ENCODE peak calls at places on chromosome 16, in six cellular contexts. Y is K562, O is HepG2, F is GM12892, H is GM12878, Q is H1. T is an unnamed sample.

GRCh38 chr16:82368041-82368440 is 198.0 kb upstream of the MPHOSPH6 start:
- DNase-seq in O (peak), Y (peak), H (no peak), Q (no peak), F (peak), T (peak)

GRCh38 chr16:68373528-68374250 is 62.9 kb downstream of the PRMT7 start:
- DNase-seq in F (no peak), Q (no peak), Y (no peak), O (no peak), H (no peak), T (no peak)

GRCh38 chr16:88713568-88714419 is 7.5 kb downstream of the CTU2 start:
- DNase-seq in H (no peak), F (no peak), Q (no peak), O (no peak), Y (peak), T (no peak)

GRCh38 chr16:49466529-49466831 is 92.9 kb downstream of the C16orf78 start:
- DNase-seq in H (no peak), O (no peak), Q (peak), F (no peak), Y (no peak), T (no peak)

GRCh38 chr16:24988593-24989338 is 26.4 kb downstream of the ARHGAP17 start:
- DNase-seq in O (peak), H (no peak), F (no peak), Q (no peak), Y (peak), T (no peak)

GRCh38 chr16:70473446-70474319 is 19.3 kb downstream of the FCSK start:
- DNase-seq in Y (no peak), Q (no peak), O (no peak), F (no peak), H (no peak), T (no peak)

GRCh38 chr16:63618896-63619295 is 1503.0 kb downstream of the CDH11 start:
- DNase-seq in H (no peak), Y (no peak), O (no peak), Q (no peak), F (no peak), T (no peak)

GRCh38 chr16:24769806-24770205 is 40.4 kb downstream of the TNRC6A start:
- DNase-seq in F (no peak), O (no peak), Y (no peak), H (no peak), Q (no peak), T (no peak)

GRCh38 chr16:83356266-83356665 is 451.5 kb upstream of the HSBP1 start:
- DNase-seq in F (peak), Y (peak), H (no peak), Q (no peak), O (peak), T (peak)

GRCh38 chr16:10988164-10988803 is 43.9 kb downstream of the CLEC16A start:
- DNase-seq in Y (no peak), F (no peak), H (no peak), Q (peak), O (no peak), T (no peak)

GRCh38 chr16:53098526-53099317 is 43.9 kb downstream of the CHD9 start:
- DNase-seq in H (peak), F (peak), Y (peak), Q (peak), O (peak), T (peak)

GRCh38 chr16:50800074-50800473 is 58.2 kb downstream of the CYLD start:
- DNase-seq in H (no peak), F (no peak), Y (no peak), Q (no peak), O (no peak), T (no peak)

GRCh38 chr16:397135-397661 is at the start of gene NME4:
- DNase-seq in H (no peak), Y (peak), O (no peak), F (peak), Q (peak), T (peak)

GRCh38 chr16:66521951-66522771 is 27.8 kb downstream of the TK2 start:
- DNase-seq in Q (no peak), F (peak), O (no peak), Y (peak), H (peak), T (peak)

GRCh38 chr16:13873835-13874438 is 46.0 kb upstream of the ERCC4 start:
- DNase-seq in O (peak), H (no peak), Y (peak), Q (peak), F (no peak), T (no peak)

GRCh38 chr16:77963185-77964044 is 58.9 kb upstream of the CLEC3A start:
- DNase-seq in F (no peak), Y (no peak), O (no peak), H (peak), Q (peak), T (no peak)

GRCh38 chr16:88681084-88681680 is 5.1 kb downstream of the SNAI3 start:
- DNase-seq in Q (peak), F (peak), H (no peak), Y (peak), O (peak), T (peak)

GRCh38 chr16:10039220-10040096 is 142.8 kb downstream of the GRIN2A start:
- DNase-seq in Y (no peak), H (no peak), O (no peak), Q (peak), F (peak), T (peak)

GRCh38 chr16:23509763-23510153 is 536 bp downstream of the GGA2 start:
- DNase-seq in Q (peak), H (no peak), Y (peak), O (no peak), F (no peak), T (no peak)

GRCh38 chr16:51184702-51185433 is 33.8 kb upstream of the SALL1 start:
- DNase-seq in F (no peak), Y (no peak), H (no peak), Q (no peak), O (no peak), T (no peak)

GRCh38 chr16:23784811-23785447 is 30.1 kb downstream of the CHP2 start:
- DNase-seq in O (no peak), Y (peak), H (no peak), F (no peak), Q (no peak), T (no peak)

GRCh38 chr16:53065436-53066165 is 10.8 kb downstream of the CHD9 start:
- DNase-seq in Y (peak), H (no peak), F (no peak), O (no peak), Q (no peak), T (no peak)

GRCh38 chr16:28092721-28093382 is 29.3 kb upstream of the GSG1L start:
- DNase-seq in H (no peak), Y (no peak), F (no peak), Q (no peak), O (no peak), T (no peak)

GRCh38 chr16:8814095-8814806 is 16.6 kb downstream of the PMM2 start:
- DNase-seq in Q (no peak), F (no peak), O (no peak), Y (no peak), H (no peak), T (no peak)

DNA sequence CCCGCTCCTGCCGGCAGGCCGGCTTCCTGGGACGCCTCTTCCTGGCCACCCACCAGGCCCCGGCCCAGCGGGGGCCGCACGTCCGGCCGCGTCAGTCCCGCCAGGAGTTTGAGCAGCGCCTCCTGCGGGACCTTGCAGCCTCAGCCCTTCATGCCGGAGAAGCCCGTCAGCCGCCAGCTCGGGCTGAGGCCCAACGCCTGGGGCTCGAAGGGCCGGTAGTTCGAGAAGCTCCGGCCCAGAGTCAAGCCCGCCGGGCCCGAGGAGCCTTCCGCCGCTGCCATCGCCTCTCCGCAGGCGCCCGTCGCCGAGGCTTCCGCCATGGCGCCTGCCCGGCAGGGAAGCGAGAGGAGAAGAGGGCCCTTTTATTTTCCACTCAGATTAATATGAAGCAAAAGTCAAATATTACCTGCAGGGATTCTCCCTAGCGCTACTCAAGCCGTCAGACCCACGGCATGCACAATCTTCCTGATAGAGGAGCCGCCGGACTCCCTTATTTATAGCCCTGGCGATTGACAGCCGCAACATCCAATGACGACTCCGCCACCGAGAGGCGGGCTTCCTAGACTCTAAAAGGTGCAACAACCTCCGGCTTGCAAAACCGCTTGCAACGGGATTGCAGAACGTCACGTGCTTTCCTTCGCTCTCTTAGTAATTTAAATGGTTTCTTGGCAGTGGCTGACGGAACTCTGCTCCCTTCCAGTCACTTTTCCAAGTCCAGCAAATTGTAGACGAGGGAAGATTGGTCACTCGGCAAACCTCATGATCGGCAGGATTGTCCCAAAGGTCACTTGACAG is at the start of gene SEPHS2:
- DNase-seq in Y (peak), Q (peak), O (peak), H (peak), F (peak), T (peak)
- TF ChIP-seq POLR2A in Y (peak), Q (peak), O (peak), H (peak), F (peak), T (peak)

GRCh38 chr16:2237552-2238395 is 1.5 kb downstream of the DNASE1L2 start:
- DNase-seq in Y (no peak), F (no peak), Q (peak), O (no peak), H (no peak), T (no peak)

GRCh38 chr16:2237076-2237551 is 870 bp downstream of the DNASE1L2 start:
- DNase-seq in O (no peak), Q (peak), F (peak), Y (no peak), H (no peak), T (no peak)

GRCh38 chr16:2235695-2236361 is 416 bp upstream of the DNASE1L2 start:
- DNase-seq in Q (no peak), O (no peak), H (no peak), Y (no peak), F (no peak), T (no peak)

GRCh38 chr16:2235234-2235651 is 1.0 kb upstream of the DNASE1L2 start:
- DNase-seq in O (no peak), H (no peak), F (no peak), Q (no peak), Y (no peak), T (no peak)

GRCh38 chr16:2236362-2237075 is at the start of gene DNASE1L2:
- DNase-seq in H (no peak), Y (no peak), F (no peak), O (no peak), Q (peak), T (peak)
- TF ChIP-seq POLR2AphosphoS5 in H (no peak), Y (no peak), F (no peak), O (no peak), Q (no peak), T (no peak)

GRCh38 chr16:84606081-84606875 is 11.6 kb downstream of the COTL1 start:
- DNase-seq in H (no peak), O (no peak), F (no peak), Y (no peak), Q (no peak), T (no peak)
- TF ChIP-seq TAF1 in H (no peak), O (no peak), F (no peak), Y (no peak), Q (no peak), T (no peak)

GRCh38 chr16:30186444-30186781 is 3.0 kb downstream of the CORO1A start:
- DNase-seq in F (no peak), H (no peak), O (no peak), Y (no peak), Q (no peak), T (no peak)
- TF ChIP-seq POLR2A in F (peak), H (peak), O (no peak), Y (no peak), Q (no peak), T (no peak)